ENCODE peak calls at places on chromosomes 6 and 20, in five cellular contexts. One of them, this sample, is unnamed.
A peak's percentile ranks its signal among the peaks of the same experiment; 100 is the strongest.

GRCh38 chr6:117573006-117573680 is 29.2 kb downstream of the GOPC start:
- DNase-seq in H9: no peak
- DNase-seq in IMR-90: no peak
- DNase-seq in mesendoderm: no peak
- DNase-seq in mesenchymal stem cell: no peak
- DNase-seq in this sample: no peak

GRCh38 chr6:157563611-157564284 is 182.8 kb downstream of the ZDHHC14 start:
- DNase-seq in mesendoderm: no peak
- DNase-seq in mesenchymal stem cell: no peak
- DNase-seq in IMR-90: no peak
- DNase-seq in H9: no peak
- DNase-seq in this sample: no peak

GRCh38 chr6:44001318-44001868 is 125.9 kb downstream of the MRPL14 start:
- DNase-seq in mesendoderm: peak; percentile 95
- DNase-seq in H9: peak; percentile 91
- DNase-seq in IMR-90: no peak
- DNase-seq in mesenchymal stem cell: peak; percentile 50
- DNase-seq in this sample: no peak

GRCh38 chr6:123745877-123746276 is 57.8 kb upstream of the NKAIN2 start:
- DNase-seq in mesendoderm: no peak
- DNase-seq in IMR-90: peak; percentile 5
- DNase-seq in H9: no peak
- DNase-seq in mesenchymal stem cell: peak; percentile 69
- DNase-seq in this sample: no peak

GRCh38 chr6:91751496-91751895 is 1164.6 kb upstream of the MAP3K7 start:
- DNase-seq in mesendoderm: no peak
- DNase-seq in mesenchymal stem cell: no peak
- DNase-seq in H9: no peak
- DNase-seq in IMR-90: no peak
- DNase-seq in this sample: no peak

GRCh38 chr6:73610444-73611275 is 43.1 kb downstream of the SLC17A5 start:
- DNase-seq in mesendoderm: peak; percentile 30
- DNase-seq in H9: no peak
- DNase-seq in IMR-90: peak; percentile 66
- DNase-seq in mesenchymal stem cell: peak; percentile 55
- DNase-seq in this sample: no peak

GRCh38 chr6:43912598-43913387 is 142.8 kb downstream of the VEGFA start:
- DNase-seq in mesenchymal stem cell: no peak
- DNase-seq in mesendoderm: peak; percentile 57
- DNase-seq in IMR-90: no peak
- DNase-seq in H9: peak; percentile 51
- DNase-seq in this sample: no peak

GRCh38 chr6:152112503-152113261 is 305.2 kb downstream of the ESR1 start:
- DNase-seq in IMR-90: no peak
- DNase-seq in H9: no peak
- DNase-seq in mesenchymal stem cell: no peak
- DNase-seq in mesendoderm: no peak
- DNase-seq in this sample: no peak

GRCh38 chr6:150142304-150142656 is 564 bp upstream of the PPP1R14C start:
- DNase-seq in mesendoderm: peak; percentile 19
- DNase-seq in IMR-90: no peak
- DNase-seq in mesenchymal stem cell: peak; percentile 5
- DNase-seq in H9: no peak
- DNase-seq in this sample: no peak

GRCh38 chr20:18728165-18728866 is 85.3 kb upstream of the SCP2D1 start:
- DNase-seq in mesenchymal stem cell: no peak
- DNase-seq in mesendoderm: no peak
- DNase-seq in H9: no peak
- DNase-seq in IMR-90: no peak
- DNase-seq in this sample: no peak

GRCh38 chr6:48325701-48326100 is 214.7 kb upstream of the PTCHD4 start:
- DNase-seq in H9: no peak
- DNase-seq in mesendoderm: no peak
- DNase-seq in IMR-90: peak; percentile 50
- DNase-seq in mesenchymal stem cell: peak; percentile 57
- DNase-seq in this sample: no peak

GRCh38 chr6:107718341-107718740 is 105.8 kb downstream of the SCML4 start:
- DNase-seq in mesenchymal stem cell: no peak
- DNase-seq in H9: no peak
- DNase-seq in IMR-90: no peak
- DNase-seq in mesendoderm: no peak
- DNase-seq in this sample: no peak

GRCh38 chr20:3658708-3659491 is 4.3 kb downstream of the GFRA4 start:
- DNase-seq in IMR-90: no peak
- DNase-seq in mesenchymal stem cell: no peak
- DNase-seq in H9: no peak
- DNase-seq in mesendoderm: no peak
- DNase-seq in this sample: no peak

GRCh38 chr6:24489881-24490280 is 503 bp upstream of the GPLD1 start:
- DNase-seq in IMR-90: peak; percentile 28
- DNase-seq in mesendoderm: no peak
- DNase-seq in mesenchymal stem cell: peak; percentile 28
- DNase-seq in H9: no peak
- DNase-seq in this sample: no peak

GRCh38 chr6:36340671-36341454 is 4.2 kb upstream of the BNIP5 start:
- DNase-seq in H9: peak; percentile 77
- DNase-seq in IMR-90: peak; percentile 59
- DNase-seq in mesenchymal stem cell: peak; percentile 65
- DNase-seq in mesendoderm: peak; percentile 79
- DNase-seq in this sample: peak; percentile 45

GRCh38 chr6:63597142-63598000 is 25.1 kb downstream of the LOC128125822 start:
- DNase-seq in mesendoderm: no peak
- DNase-seq in H9: no peak
- DNase-seq in IMR-90: no peak
- DNase-seq in mesenchymal stem cell: no peak
- DNase-seq in this sample: no peak

GRCh38 chr6:63598001-63598250 is 25.6 kb downstream of the LOC128125822 start:
- DNase-seq in mesendoderm: peak; percentile 67
- DNase-seq in IMR-90: no peak
- DNase-seq in H9: peak; percentile 30
- DNase-seq in mesenchymal stem cell: no peak
- DNase-seq in this sample: no peak

GRCh38 chr6:63599243-63599642 is 27.0 kb downstream of the LOC128125822 start:
- DNase-seq in mesendoderm: no peak
- DNase-seq in mesenchymal stem cell: no peak
- DNase-seq in H9: no peak
- DNase-seq in IMR-90: no peak
- DNase-seq in this sample: no peak

GRCh38 chr6:63598251-63599036 is 26.2 kb downstream of the LOC128125822 start:
- DNase-seq in H9: peak; percentile 80
- DNase-seq in mesenchymal stem cell: peak; percentile 75
- DNase-seq in IMR-90: peak; percentile 49
- DNase-seq in mesendoderm: peak; percentile 88
- DNase-seq in this sample: peak; percentile 60
- H3K18ac ChIP-seq in H9: peak overlapping the region; percentile 87
- H3K18ac ChIP-seq in mesenchymal stem cell: peak overlapping the region; percentile 61
- H3K18ac ChIP-seq in IMR-90: peak overlapping the region; percentile 50
- H3K18ac ChIP-seq in mesendoderm: no peak overlapping the region
- H3K18ac ChIP-seq in this sample: peak overlapping the region; percentile 39

GRCh38 chr6:53717571-53717970 is 52.0 kb upstream of the KLHL31 start:
- DNase-seq in IMR-90: no peak
- DNase-seq in H9: no peak
- DNase-seq in mesendoderm: peak; percentile 57
- DNase-seq in mesenchymal stem cell: no peak
- DNase-seq in this sample: no peak

GRCh38 chr6:53714888-53715287 is 49.3 kb upstream of the KLHL31 start:
- DNase-seq in H9: no peak
- DNase-seq in mesenchymal stem cell: no peak
- DNase-seq in IMR-90: no peak
- DNase-seq in mesendoderm: no peak
- DNase-seq in this sample: no peak

GRCh38 chr6:53714395-53714794 is 48.8 kb upstream of the KLHL31 start:
- DNase-seq in IMR-90: no peak
- DNase-seq in mesenchymal stem cell: no peak
- DNase-seq in mesendoderm: no peak
- DNase-seq in H9: no peak
- DNase-seq in this sample: no peak

GRCh38 chr6:53712078-53712477 is 46.5 kb upstream of the KLHL31 start:
- DNase-seq in mesendoderm: no peak
- DNase-seq in IMR-90: no peak
- DNase-seq in mesenchymal stem cell: no peak
- DNase-seq in H9: no peak
- DNase-seq in this sample: no peak

DNA sequence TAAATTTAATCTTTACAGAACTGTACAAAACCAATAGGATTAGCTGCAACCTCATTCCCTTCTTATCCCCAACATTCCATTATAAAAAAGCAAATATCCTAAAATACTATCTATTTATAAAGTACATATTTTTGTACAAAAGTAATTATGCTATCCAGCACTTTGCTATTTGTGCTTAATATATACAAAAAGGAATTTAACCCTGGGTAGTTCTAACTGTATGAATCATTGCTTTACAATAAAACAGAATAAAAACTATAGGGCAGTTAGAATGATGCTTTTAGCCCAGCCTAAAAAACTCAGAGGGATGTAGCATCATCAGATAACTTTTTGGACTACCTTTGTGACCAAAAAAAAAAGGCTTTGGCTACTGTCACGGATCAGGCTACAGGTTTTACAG is 49.9 kb upstream of the KLHL31 start:
- DNase-seq in mesendoderm: no peak
- DNase-seq in IMR-90: peak; percentile 45
- DNase-seq in mesenchymal stem cell: no peak
- DNase-seq in H9: no peak
- DNase-seq in this sample: no peak
- H3K4me2 ChIP-seq in mesendoderm: no peak overlapping the region
- H3K4me2 ChIP-seq in IMR-90: no peak overlapping the region
- H3K4me2 ChIP-seq in mesenchymal stem cell: no peak overlapping the region
- H3K4me2 ChIP-seq in H9: no peak overlapping the region
- H3K4me2 ChIP-seq in this sample: no peak overlapping the region

GRCh38 chr6:37495199-37495913 is 4.3 kb downstream of the CCDC167 start:
- DNase-seq in IMR-90: no peak
- DNase-seq in H9: no peak
- DNase-seq in mesendoderm: no peak
- DNase-seq in mesenchymal stem cell: no peak
- DNase-seq in this sample: no peak

GRCh38 chr6:37491161-37491829 is 8.4 kb downstream of the CCDC167 start:
- DNase-seq in H9: peak; percentile 20
- DNase-seq in IMR-90: no peak
- DNase-seq in mesenchymal stem cell: no peak
- DNase-seq in mesendoderm: no peak
- DNase-seq in this sample: no peak

GRCh38 chr6:37491830-37492208 is 7.9 kb downstream of the CCDC167 start:
- DNase-seq in mesenchymal stem cell: no peak
- DNase-seq in mesendoderm: no peak
- DNase-seq in H9: no peak
- DNase-seq in IMR-90: no peak
- DNase-seq in this sample: no peak

GRCh38 chr6:37492236-37493046 is 7.3 kb downstream of the CCDC167 start:
- DNase-seq in IMR-90: no peak
- DNase-seq in H9: no peak
- DNase-seq in mesendoderm: no peak
- DNase-seq in mesenchymal stem cell: no peak
- DNase-seq in this sample: no peak

GRCh38 chr6:37493047-37493995 is 6.4 kb downstream of the CCDC167 start:
- DNase-seq in H9: no peak
- DNase-seq in mesendoderm: no peak
- DNase-seq in IMR-90: no peak
- DNase-seq in mesenchymal stem cell: no peak
- DNase-seq in this sample: no peak
- H2BK15ac ChIP-seq in H9: no peak overlapping the region
- H2BK15ac ChIP-seq in mesendoderm: no peak overlapping the region
- H2BK15ac ChIP-seq in IMR-90: no peak overlapping the region
- H2BK15ac ChIP-seq in mesenchymal stem cell: no peak overlapping the region
- H2BK15ac ChIP-seq in this sample: no peak overlapping the region

DNA sequence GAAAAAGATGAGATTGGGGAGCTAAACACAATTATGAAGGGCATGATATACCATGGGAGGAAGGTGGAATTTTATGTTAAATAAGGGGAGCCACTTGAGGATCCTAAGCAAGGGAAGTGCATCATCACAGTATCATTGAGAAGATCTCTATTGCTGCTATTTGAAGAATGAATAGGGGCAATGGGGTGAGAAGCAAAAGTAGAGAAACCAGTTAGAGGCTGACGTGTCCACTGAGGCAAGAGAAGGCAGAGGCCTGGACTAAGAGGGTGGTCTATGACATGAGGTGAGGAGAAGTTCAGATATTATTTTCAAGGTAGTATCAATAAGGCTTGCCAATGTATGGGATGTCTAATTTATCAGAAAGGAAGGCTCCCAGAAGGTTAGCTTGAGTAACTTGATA is 111.6 kb downstream of the TENT5A start:
- DNase-seq in IMR-90: no peak
- DNase-seq in mesendoderm: no peak
- DNase-seq in mesenchymal stem cell: no peak
- DNase-seq in H9: no peak
- DNase-seq in this sample: no peak
- H3K18ac ChIP-seq in IMR-90: no peak overlapping the region
- H3K18ac ChIP-seq in mesendoderm: no peak overlapping the region
- H3K18ac ChIP-seq in mesenchymal stem cell: no peak overlapping the region
- H3K18ac ChIP-seq in H9: no peak overlapping the region
- H3K18ac ChIP-seq in this sample: no peak overlapping the region

GRCh38 chr6:37473364-37474095 is 26.2 kb downstream of the CCDC167 start:
- DNase-seq in H9: no peak
- DNase-seq in IMR-90: peak; percentile 33
- DNase-seq in mesendoderm: no peak
- DNase-seq in mesenchymal stem cell: no peak
- DNase-seq in this sample: no peak
- H3K4me2 ChIP-seq in H9: no peak overlapping the region
- H3K4me2 ChIP-seq in IMR-90: no peak overlapping the region
- H3K4me2 ChIP-seq in mesendoderm: no peak overlapping the region
- H3K4me2 ChIP-seq in mesenchymal stem cell: no peak overlapping the region
- H3K4me2 ChIP-seq in this sample: no peak overlapping the region

GRCh38 chr20:62406635-62407176 is 379 bp downstream of the CABLES2 start:
- DNase-seq in H9: no peak
- DNase-seq in mesendoderm: no peak
- DNase-seq in mesenchymal stem cell: no peak
- DNase-seq in IMR-90: no peak
- DNase-seq in this sample: no peak

GRCh38 chr20:62407221-62407992 is at the start of gene CABLES2:
- DNase-seq in mesendoderm: peak; percentile 95
- DNase-seq in H9: peak; percentile 91
- DNase-seq in IMR-90: peak; percentile 92
- DNase-seq in mesenchymal stem cell: peak; percentile 93
- DNase-seq in this sample: peak; percentile 89

GRCh38 chr20:62409086-62409853 is 2.2 kb upstream of the CABLES2 start:
- DNase-seq in mesenchymal stem cell: no peak
- DNase-seq in IMR-90: no peak
- DNase-seq in H9: no peak
- DNase-seq in mesendoderm: no peak
- DNase-seq in this sample: no peak

GRCh38 chr20:62408640-62409039 is 1.6 kb upstream of the CABLES2 start:
- DNase-seq in IMR-90: no peak
- DNase-seq in H9: no peak
- DNase-seq in mesenchymal stem cell: no peak
- DNase-seq in mesendoderm: no peak
- DNase-seq in this sample: no peak

GRCh38 chr20:62408055-62408454 is 970 bp upstream of the CABLES2 start:
- DNase-seq in mesenchymal stem cell: no peak
- DNase-seq in mesendoderm: no peak
- DNase-seq in H9: no peak
- DNase-seq in IMR-90: no peak
- DNase-seq in this sample: no peak
- H2BK15ac ChIP-seq in mesenchymal stem cell: no peak overlapping the region
- H2BK15ac ChIP-seq in mesendoderm: no peak overlapping the region
- H2BK15ac ChIP-seq in H9: no peak overlapping the region
- H2BK15ac ChIP-seq in IMR-90: no peak overlapping the region
- H2BK15ac ChIP-seq in this sample: peak overlapping the region; percentile 97

This sample was measured in neuronal stem cell.